ENCODE peak calls at places on chromosomes 11 and 22, in seven cellular contexts. Y is foreskin melanocyte; U is NCI-H510A treated with DMSO at 0.1 percent for 48 hours; L is NT2/D1; I is neural crest cell; E is stimulated activated CD4-positive, alpha-beta T cell treated with anti-CD3 and anti-CD28 coated beads, Interleukin-12 subunit alpha, Interleukin-12 subunit beta, amount 100 ng/mL, for 48 hours; W is T-helper 1 cell. Z is an unnamed sample.

GRCh38 chr11:76654980-76655379 is 15.6 kb downstream of the LRRC32 start:
- DNase-seq in U (no peak), I (no peak), Y (no peak), L (no peak), E (no peak), W (no peak), Z (no peak)

GRCh38 chr11:34461215-34461614 is 22.5 kb downstream of the CAT start:
- DNase-seq in Y (no peak), L (no peak), U (no peak), I (no peak), W (no peak), E (no peak), Z (no peak)

GRCh38 chr11:64276653-64277431 is 7.6 kb downstream of the BAD start:
- DNase-seq in Y (no peak), W (no peak), U (no peak), L (no peak), E (no peak), I (no peak), Z (no peak)

GRCh38 chr11:62502030-62502730 is 44.4 kb downstream of the AHNAK start:
- DNase-seq in I (no peak), L (no peak), E (no peak), W (no peak), U (no peak), Y (no peak), Z (no peak)

GRCh38 chr22:41367039-41367679 is 14.6 kb upstream of the TEF start:
- DNase-seq in L (no peak), W (no peak), E (no peak), U (peak; percentile 85), Y (peak; percentile 52), I (peak; percentile 16), Z (peak; percentile 68)

GRCh38 chr11:28763876-28764275 is 655.7 kb downstream of the METTL15 start:
- DNase-seq in L (no peak), U (no peak), W (no peak), E (no peak), Y (no peak), I (no peak), Z (no peak)

GRCh38 chr11:124763156-124763947 is 1.3 kb upstream of the ESAM start:
- DNase-seq in L (peak; percentile 75), E (peak; percentile 62), I (peak; percentile 87), Y (peak; percentile 14), U (peak; percentile 57), W (peak; percentile 86), Z (no peak)

GRCh38 chr11:45773271-45774022 is 31.5 kb upstream of the SLC35C1 start:
- DNase-seq in L (no peak), U (no peak), I (no peak), W (no peak), Y (no peak), E (no peak), Z (no peak)

Z was measured in non-pigmented ciliary epithelial cell.